ENCODE peak calls at places on chromosomes 4 and X, in nine cellular contexts. One of them, this sample, is unnamed.

GRCh38 chr4:6632125-6632524 is 8.4 kb upstream of the MRFAP1 start:
- DNase-seq in heart right ventricle: no peak
- DNase-seq in GM23338: no peak
- DNase-seq in HCT116: no peak
- DNase-seq in psoas muscle: no peak
- DNase-seq in cardiac fibroblast: no peak
- DNase-seq in HepG2: no peak
- DNase-seq in fibroblast of mammary gland: no peak
- DNase-seq in tibial artery: no peak
- DNase-seq in this sample: no peak

GRCh38 chrX:11464836-11465458 is 171.7 kb downstream of the AMELX start:
- DNase-seq in heart right ventricle: no peak
- DNase-seq in GM23338: no peak
- DNase-seq in HCT116: no peak
- DNase-seq in psoas muscle: no peak
- DNase-seq in cardiac fibroblast: no peak
- DNase-seq in HepG2: no peak
- DNase-seq in fibroblast of mammary gland: no peak
- DNase-seq in tibial artery: no peak
- DNase-seq in this sample: no peak

GRCh38 chr4:25320374-25321172 is 8.0 kb downstream of the ZCCHC4 start:
- DNase-seq in heart right ventricle: no peak
- DNase-seq in GM23338: no peak
- DNase-seq in HCT116: no peak
- DNase-seq in psoas muscle: no peak
- DNase-seq in cardiac fibroblast: peak
- DNase-seq in HepG2: no peak
- DNase-seq in fibroblast of mammary gland: peak
- DNase-seq in tibial artery: no peak
- DNase-seq in this sample: no peak

GRCh38 chr4:85932371-85933305 is 427.2 kb downstream of the MAPK10 start:
- DNase-seq in heart right ventricle: no peak
- DNase-seq in GM23338: no peak
- DNase-seq in HCT116: no peak
- DNase-seq in psoas muscle: no peak
- DNase-seq in cardiac fibroblast: peak
- DNase-seq in HepG2: no peak
- DNase-seq in fibroblast of mammary gland: no peak
- DNase-seq in tibial artery: no peak
- DNase-seq in this sample: no peak

GRCh38 chr4:184684491-184685189 is 35.1 kb downstream of the PRIMPOL start:
- DNase-seq in heart right ventricle: no peak
- DNase-seq in GM23338: no peak
- DNase-seq in HCT116: no peak
- DNase-seq in psoas muscle: no peak
- DNase-seq in cardiac fibroblast: peak
- DNase-seq in HepG2: no peak
- DNase-seq in fibroblast of mammary gland: peak
- DNase-seq in tibial artery: no peak
- DNase-seq in this sample: no peak

GRCh38 chr4:10998826-10999225 is 314.3 kb upstream of the CLNK start:
- DNase-seq in heart right ventricle: no peak
- DNase-seq in GM23338: no peak
- DNase-seq in HCT116: no peak
- DNase-seq in psoas muscle: no peak
- DNase-seq in cardiac fibroblast: no peak
- DNase-seq in HepG2: no peak
- DNase-seq in fibroblast of mammary gland: no peak
- DNase-seq in tibial artery: no peak
- DNase-seq in this sample: no peak

GRCh38 chr4:22492987-22493386 is 22.9 kb downstream of the ADGRA3 start:
- DNase-seq in heart right ventricle: no peak
- DNase-seq in GM23338: no peak
- DNase-seq in HCT116: no peak
- DNase-seq in psoas muscle: no peak
- DNase-seq in cardiac fibroblast: no peak
- DNase-seq in HepG2: no peak
- DNase-seq in fibroblast of mammary gland: no peak
- DNase-seq in tibial artery: no peak
- DNase-seq in this sample: no peak

GRCh38 chr4:52959545-52959944 is 97.4 kb downstream of the RASL11B start:
- DNase-seq in heart right ventricle: no peak
- DNase-seq in GM23338: no peak
- DNase-seq in HCT116: no peak
- DNase-seq in psoas muscle: no peak
- DNase-seq in cardiac fibroblast: peak
- DNase-seq in HepG2: no peak
- DNase-seq in fibroblast of mammary gland: peak
- DNase-seq in tibial artery: no peak
- DNase-seq in this sample: no peak

DNA sequence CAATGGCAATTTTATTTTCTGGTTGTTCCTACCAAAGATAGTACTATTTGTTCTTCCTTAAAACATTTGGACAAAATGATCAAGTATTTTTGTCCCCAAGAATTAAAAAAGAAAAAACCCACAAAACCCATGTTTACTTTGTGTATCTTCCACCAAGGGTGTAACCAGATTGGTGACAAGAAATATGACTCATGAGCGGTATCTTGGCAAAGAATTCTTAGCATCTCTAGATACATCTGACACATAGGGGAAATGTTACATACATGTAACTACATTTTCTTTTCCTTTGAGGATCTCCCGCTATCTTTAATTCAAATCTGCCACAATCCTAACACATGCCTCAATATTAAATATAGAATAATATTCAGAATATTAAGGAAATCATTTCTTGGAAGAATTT is 78.7 kb downstream of the WDFY3 start:
- DNase-seq in heart right ventricle: no peak
- DNase-seq in GM23338: no peak
- DNase-seq in HCT116: no peak
- DNase-seq in psoas muscle: no peak
- DNase-seq in cardiac fibroblast: peak
- DNase-seq in HepG2: no peak
- DNase-seq in fibroblast of mammary gland: peak
- DNase-seq in tibial artery: no peak
- DNase-seq in this sample: no peak
- H3K4me3 ChIP-seq in heart right ventricle: no peak
- H3K4me3 ChIP-seq in GM23338: no peak
- H3K4me3 ChIP-seq in HCT116: no peak
- H3K4me3 ChIP-seq in psoas muscle: no peak
- H3K4me3 ChIP-seq in cardiac fibroblast: no peak
- H3K4me3 ChIP-seq in HepG2: no peak
- H3K4me3 ChIP-seq in fibroblast of mammary gland: no peak
- H3K4me3 ChIP-seq in tibial artery: no peak
- H3K4me3 ChIP-seq in this sample: no peak

DNA sequence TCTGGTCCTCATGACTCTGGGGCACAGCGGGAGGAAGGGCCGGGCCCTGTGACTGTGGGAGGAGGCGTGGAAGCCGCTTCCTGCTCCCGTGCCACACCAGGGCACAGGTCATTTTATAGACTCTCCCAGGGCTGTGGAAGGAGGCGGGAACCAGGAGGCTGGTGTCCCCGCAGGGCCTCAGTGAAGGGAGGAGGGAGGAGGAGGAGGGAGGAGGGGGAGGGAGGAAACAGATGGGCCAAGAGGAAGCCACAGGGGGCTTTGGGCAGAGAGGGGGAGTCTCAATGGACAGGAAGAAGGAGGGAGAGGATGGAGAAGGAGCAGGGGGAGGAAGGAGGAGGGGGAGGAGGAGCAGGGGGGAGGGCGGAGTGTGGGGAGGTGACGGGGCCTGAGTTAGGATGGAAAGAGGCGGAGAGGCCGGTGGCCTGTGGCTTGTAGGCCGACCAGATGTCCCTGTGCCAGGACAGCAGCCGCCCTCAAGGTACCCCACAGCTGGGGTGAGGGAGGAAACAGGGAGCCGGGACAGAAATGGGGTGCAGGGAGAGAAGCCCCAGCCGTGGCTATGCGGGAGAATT is 6.2 kb upstream of the PLCXD1 start:
- DNase-seq in heart right ventricle: peak
- DNase-seq in GM23338: peak
- DNase-seq in HCT116: no peak
- DNase-seq in psoas muscle: peak
- DNase-seq in cardiac fibroblast: peak
- DNase-seq in HepG2: peak
- DNase-seq in fibroblast of mammary gland: no peak
- DNase-seq in tibial artery: no peak
- DNase-seq in this sample: peak
- H3K4me3 ChIP-seq in heart right ventricle: no peak
- H3K4me3 ChIP-seq in GM23338: peak
- H3K4me3 ChIP-seq in HCT116: no peak
- H3K4me3 ChIP-seq in psoas muscle: peak
- H3K4me3 ChIP-seq in cardiac fibroblast: no peak
- H3K4me3 ChIP-seq in HepG2: peak
- H3K4me3 ChIP-seq in fibroblast of mammary gland: no peak
- H3K4me3 ChIP-seq in tibial artery: peak
- H3K4me3 ChIP-seq in this sample: peak

DNA sequence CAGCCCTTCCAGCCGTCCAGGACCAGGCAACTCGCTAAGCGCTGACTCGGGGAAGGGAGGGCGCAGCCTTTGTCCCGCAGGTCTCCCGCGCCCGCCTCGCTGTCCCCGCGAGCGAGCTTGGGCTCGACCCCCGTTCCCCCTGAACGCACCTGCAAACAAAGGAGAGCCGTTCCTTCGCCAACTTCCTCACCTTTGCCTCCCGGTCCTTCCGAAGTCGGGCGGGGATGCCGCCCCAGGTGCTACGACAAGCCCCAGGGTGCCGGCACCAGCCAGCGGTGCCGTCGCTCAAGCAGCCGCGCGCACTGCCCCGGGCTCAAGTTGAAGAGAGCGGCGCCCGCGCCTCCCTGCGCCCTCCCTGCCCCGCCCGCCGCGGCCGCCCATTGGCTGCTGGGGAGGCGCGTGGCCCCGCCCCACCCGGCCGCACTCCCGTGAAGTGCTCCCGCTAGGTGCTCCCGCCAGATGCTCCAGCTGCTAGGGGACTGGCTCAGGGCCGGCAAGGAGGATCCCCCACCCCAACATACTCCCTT is 107.1 kb downstream of the NSUN7 start:
- DNase-seq in heart right ventricle: peak
- DNase-seq in GM23338: peak
- DNase-seq in HCT116: no peak
- DNase-seq in psoas muscle: peak
- DNase-seq in cardiac fibroblast: peak
- DNase-seq in HepG2: no peak
- DNase-seq in fibroblast of mammary gland: peak
- DNase-seq in tibial artery: peak
- DNase-seq in this sample: peak
- H3K4me3 ChIP-seq in heart right ventricle: peak
- H3K4me3 ChIP-seq in GM23338: peak
- H3K4me3 ChIP-seq in HCT116: no peak
- H3K4me3 ChIP-seq in psoas muscle: peak
- H3K4me3 ChIP-seq in cardiac fibroblast: peak
- H3K4me3 ChIP-seq in HepG2: no peak
- H3K4me3 ChIP-seq in fibroblast of mammary gland: peak
- H3K4me3 ChIP-seq in tibial artery: peak
- H3K4me3 ChIP-seq in this sample: peak

GRCh38 chr4:153535735-153536494 is 69.8 kb downstream of the TMEM131L start:
- DNase-seq in heart right ventricle: no peak
- DNase-seq in GM23338: peak
- DNase-seq in HCT116: no peak
- DNase-seq in psoas muscle: no peak
- DNase-seq in cardiac fibroblast: peak
- DNase-seq in HepG2: no peak
- DNase-seq in fibroblast of mammary gland: no peak
- DNase-seq in tibial artery: no peak
- DNase-seq in this sample: peak
- H3K4me3 ChIP-seq in heart right ventricle: no peak
- H3K4me3 ChIP-seq in GM23338: no peak
- H3K4me3 ChIP-seq in HCT116: no peak
- H3K4me3 ChIP-seq in psoas muscle: no peak
- H3K4me3 ChIP-seq in cardiac fibroblast: no peak
- H3K4me3 ChIP-seq in HepG2: no peak
- H3K4me3 ChIP-seq in fibroblast of mammary gland: no peak
- H3K4me3 ChIP-seq in tibial artery: no peak
- H3K4me3 ChIP-seq in this sample: no peak

GRCh38 chr4:126628933-126629332 is 1003.8 kb upstream of the INTU start:
- DNase-seq in heart right ventricle: no peak
- DNase-seq in GM23338: no peak
- DNase-seq in HCT116: no peak
- DNase-seq in psoas muscle: no peak
- DNase-seq in cardiac fibroblast: no peak
- DNase-seq in HepG2: no peak
- DNase-seq in fibroblast of mammary gland: no peak
- DNase-seq in tibial artery: no peak
- DNase-seq in this sample: no peak

GRCh38 chr4:126627255-126627654 is 1005.5 kb upstream of the INTU start:
- DNase-seq in heart right ventricle: no peak
- DNase-seq in GM23338: peak
- DNase-seq in HCT116: peak
- DNase-seq in psoas muscle: no peak
- DNase-seq in cardiac fibroblast: peak
- DNase-seq in HepG2: no peak
- DNase-seq in fibroblast of mammary gland: peak
- DNase-seq in tibial artery: no peak
- DNase-seq in this sample: peak

DNA sequence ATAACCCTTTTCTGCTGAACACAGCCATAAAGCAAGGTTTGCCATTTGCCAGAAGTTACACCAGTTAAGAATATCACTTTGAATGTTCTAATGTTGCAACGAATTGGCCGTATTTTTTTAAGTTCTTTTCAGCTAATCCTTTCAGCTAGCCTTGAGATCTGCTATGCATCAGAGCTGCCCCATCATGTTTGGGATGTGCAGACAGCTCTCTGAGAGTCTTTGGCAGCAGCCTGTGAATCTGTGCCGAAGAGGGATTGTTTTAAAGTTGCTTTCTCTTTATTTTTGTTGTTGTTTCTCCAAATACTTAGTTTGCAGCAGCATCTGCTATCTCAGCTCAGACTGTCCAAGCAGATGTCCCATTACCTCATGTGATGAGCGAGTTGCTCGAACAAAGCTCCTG is 1002.6 kb upstream of the INTU start:
- DNase-seq in heart right ventricle: no peak
- DNase-seq in GM23338: no peak
- DNase-seq in HCT116: no peak
- DNase-seq in psoas muscle: no peak
- DNase-seq in cardiac fibroblast: peak
- DNase-seq in HepG2: no peak
- DNase-seq in fibroblast of mammary gland: peak
- DNase-seq in tibial artery: no peak
- DNase-seq in this sample: no peak
- H3K4me3 ChIP-seq in heart right ventricle: no peak
- H3K4me3 ChIP-seq in GM23338: no peak
- H3K4me3 ChIP-seq in HCT116: no peak
- H3K4me3 ChIP-seq in psoas muscle: no peak
- H3K4me3 ChIP-seq in cardiac fibroblast: no peak
- H3K4me3 ChIP-seq in HepG2: no peak
- H3K4me3 ChIP-seq in fibroblast of mammary gland: no peak
- H3K4me3 ChIP-seq in tibial artery: no peak
- H3K4me3 ChIP-seq in this sample: no peak

DNA sequence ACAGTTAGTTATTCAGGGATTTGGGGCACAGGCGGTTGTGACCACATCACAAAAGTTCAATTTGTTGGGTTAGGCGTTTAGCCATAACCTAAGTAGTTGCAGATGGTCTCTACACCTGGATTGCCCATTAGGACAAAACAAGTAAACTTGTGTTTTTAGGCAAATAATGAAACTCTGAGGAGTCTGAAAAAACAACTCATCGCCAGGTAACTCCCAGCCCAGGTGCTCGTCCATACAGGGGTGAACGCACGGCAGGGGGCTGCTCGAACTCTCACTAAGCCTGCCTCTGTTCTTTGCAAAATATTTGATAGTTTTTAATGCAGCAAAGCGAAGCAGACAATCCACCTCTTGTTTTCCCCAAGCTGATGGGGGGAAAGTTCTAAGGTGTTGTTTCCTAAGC is 571 bp upstream of the RHOH start:
- DNase-seq in heart right ventricle: no peak
- DNase-seq in GM23338: peak
- DNase-seq in HCT116: no peak
- DNase-seq in psoas muscle: no peak
- DNase-seq in cardiac fibroblast: no peak
- DNase-seq in HepG2: no peak
- DNase-seq in fibroblast of mammary gland: no peak
- DNase-seq in tibial artery: no peak
- DNase-seq in this sample: no peak
- H3K4me3 ChIP-seq in heart right ventricle: no peak
- H3K4me3 ChIP-seq in GM23338: peak
- H3K4me3 ChIP-seq in HCT116: no peak
- H3K4me3 ChIP-seq in psoas muscle: no peak
- H3K4me3 ChIP-seq in cardiac fibroblast: no peak
- H3K4me3 ChIP-seq in HepG2: no peak
- H3K4me3 ChIP-seq in fibroblast of mammary gland: no peak
- H3K4me3 ChIP-seq in tibial artery: no peak
- H3K4me3 ChIP-seq in this sample: peak